ENCODE peak calls at places on chromosomes 4 and X, in six cellular contexts. E is dorsolateral prefrontal cortex, X is fibroblast of mammary gland, N is tibial nerve, T is Calu3, B is stomach. O is an unnamed sample.

GRCh38 chr4:8438743-8439142 is 1.8 kb downstream of the ACOX3 start:
- DNase-seq in T (no peak), N (no peak), B (no peak), E (no peak), X (no peak), O (no peak)

GRCh38 chr4:65007841-65008439 is 598.7 kb upstream of the TECRL start:
- DNase-seq in B (no peak), T (peak), E (no peak), N (no peak), X (peak), O (no peak)

GRCh38 chr4:189988892-189989431 is 38.1 kb downstream of the FRG2 start:
- DNase-seq in T (no peak), B (no peak), N (no peak), X (no peak), E (no peak), O (no peak)

GRCh38 chr4:114100288-114101031 is 121.0 kb upstream of the ARSJ start:
- DNase-seq in E (no peak), B (no peak), X (no peak), T (no peak), N (no peak), O (no peak)

GRCh38 chr4:98786866-98787265 is 128.5 kb upstream of the TSPAN5 start:
- DNase-seq in B (no peak), T (no peak), X (peak), E (no peak), N (no peak), O (no peak)

GRCh38 chr4:46254788-46255187 is 130.9 kb upstream of the GABRG1 start:
- DNase-seq in E (no peak), X (peak), T (no peak), N (no peak), B (no peak), O (no peak)

GRCh38 chr4:3611778-3612177 is 79.6 kb upstream of the LRPAP1 start:
- DNase-seq in T (no peak), X (no peak), E (no peak), B (no peak), N (no peak), O (peak)

GRCh38 chr4:24511371-24512063 is 72.8 kb downstream of the DHX15 start:
- DNase-seq in E (no peak), B (no peak), T (no peak), N (no peak), X (no peak), O (no peak)

GRCh38 chrX:87924619-87925018 is 407.0 kb downstream of the KLHL4 start:
- DNase-seq in X (no peak), B (no peak), N (no peak), T (no peak), E (no peak), O (no peak)

GRCh38 chrX:139933904-139934303 is 1.1 kb upstream of the ATP11C start:
- DNase-seq in X (no peak), B (peak), E (no peak), T (no peak), N (no peak), O (no peak)

GRCh38 chr4:78661923-78662521 is 110.5 kb downstream of the ANXA3 start:
- DNase-seq in B (no peak), E (no peak), T (no peak), X (peak), N (no peak), O (no peak)

GRCh38 chr4:88104902-88105610 is 53.4 kb downstream of the ABCG2 start:
- DNase-seq in B (no peak), E (no peak), X (peak), N (no peak), T (no peak), O (no peak)

GRCh38 chr4:25908491-25908901 is 5.5 kb upstream of the SMIM20 start:
- DNase-seq in N (no peak), E (peak), T (peak), X (peak), B (no peak), O (no peak)

GRCh38 chr4:98446499-98447375 is 185.6 kb downstream of the RAP1GDS1 start:
- DNase-seq in T (no peak), B (peak), N (no peak), E (no peak), X (peak), O (no peak)

GRCh38 chr4:92012899-92013867 is 290.6 kb upstream of the GRID2 start:
- DNase-seq in B (peak), N (no peak), E (no peak), X (no peak), T (no peak), O (no peak)

GRCh38 chrX:136336623-136337022 is 35.9 kb downstream of the ADGRG4 start:
- DNase-seq in E (no peak), X (peak), T (no peak), B (no peak), N (no peak), O (no peak)

GRCh38 chrX:30308263-30309138 is 689 bp downstream of the NR0B1 start:
- DNase-seq in T (no peak), B (no peak), X (peak), E (peak), N (no peak), O (no peak)

GRCh38 chr4:184684491-184685189 is 35.1 kb downstream of the PRIMPOL start:
- DNase-seq in N (no peak), E (no peak), B (peak), T (no peak), X (peak), O (no peak)

GRCh38 chr4:158282252-158282651 is 72.0 kb downstream of the TMEM144 start:
- DNase-seq in E (no peak), T (no peak), N (no peak), B (no peak), X (peak), O (no peak)

GRCh38 chr4:21678711-21679110 is 269.9 kb downstream of the KCNIP4 start:
- DNase-seq in N (no peak), X (no peak), E (no peak), T (no peak), B (no peak), O (no peak)

GRCh38 chrX:25009407-25009806 is 6.4 kb downstream of the ARX start:
- DNase-seq in X (no peak), B (no peak), N (no peak), T (no peak), E (no peak), O (no peak)

GRCh38 chrX:38249965-38250364 is 29.3 kb upstream of the SRPX start:
- DNase-seq in T (no peak), N (no peak), X (peak), E (no peak), B (no peak), O (no peak)

GRCh38 chr4:83387922-83388676 is 53.5 kb upstream of the HPSE start:
- DNase-seq in N (no peak), T (no peak), X (peak), B (no peak), E (no peak), O (no peak)
- TF ChIP-seq CTCF in N (no peak), T (no peak), X (no peak), B (no peak), E (no peak), O (no peak)

DNA sequence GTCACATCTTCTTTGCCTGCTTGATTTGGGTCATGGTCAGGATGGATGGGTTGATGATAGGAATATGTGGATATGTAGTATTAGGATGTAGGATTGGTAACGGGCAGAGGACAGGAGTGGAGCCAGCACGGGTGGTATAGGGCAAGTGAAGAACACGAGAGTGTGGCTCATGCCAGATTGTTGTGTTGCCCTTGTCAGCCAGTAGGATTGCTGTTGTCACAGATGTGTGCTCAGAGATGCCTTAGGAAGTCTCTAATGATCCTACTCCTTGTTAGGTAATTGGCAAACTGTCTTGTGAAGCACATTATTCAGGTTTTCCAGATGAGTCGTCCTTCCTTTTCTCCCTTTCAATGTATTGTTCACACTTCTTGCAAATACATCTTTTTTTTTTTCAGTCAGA is 5.5 kb downstream of the ATP10D start:
- DNase-seq in N (no peak), T (no peak), E (no peak), X (peak), B (no peak), O (no peak)
- TF ChIP-seq CTCF in N (peak), T (no peak), E (peak), X (peak), B (no peak), O (peak)

DNA sequence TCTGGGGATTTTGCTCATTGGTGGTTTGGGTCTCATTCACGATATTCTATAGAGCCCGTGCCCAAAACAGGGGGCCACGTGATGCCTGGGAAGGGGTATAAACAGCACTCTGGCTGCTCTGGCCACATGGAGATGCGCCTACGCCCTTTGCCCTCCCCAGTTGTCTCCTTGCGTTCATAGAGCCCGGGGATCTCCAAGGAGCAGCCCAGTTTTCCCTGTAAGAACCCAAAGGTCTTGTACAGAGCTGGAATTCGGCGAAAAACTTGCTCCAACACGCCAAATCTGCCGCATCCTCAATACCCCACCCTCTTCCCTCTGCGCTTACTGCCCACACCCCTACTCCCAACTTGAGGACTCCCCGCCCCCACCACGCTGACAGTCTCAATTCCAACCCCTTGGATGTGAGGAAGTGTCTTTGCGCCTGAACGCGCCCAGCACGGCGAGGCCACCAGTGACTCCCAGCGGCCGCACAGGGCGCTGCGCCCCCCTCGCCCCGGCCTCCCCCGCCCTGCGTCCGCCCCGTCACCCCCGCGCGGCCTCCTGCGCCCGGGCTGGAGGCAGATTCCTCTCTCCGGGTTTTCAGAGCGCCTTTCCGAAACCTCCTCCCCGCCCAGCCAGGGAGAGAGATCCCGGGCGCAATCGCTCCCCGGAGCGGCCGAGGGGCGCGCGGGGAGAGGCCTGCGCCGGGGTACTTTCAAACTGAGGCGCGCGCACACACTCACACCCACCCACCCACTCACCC is at the start of gene NHS:
- DNase-seq in N (peak), T (peak), B (peak), E (peak), X (peak), O (peak)
- TF ChIP-seq CTCF in N (peak), T (peak), B (peak), E (no peak), X (peak), O (peak)

GRCh38 chr4:95693594-95693993 is 144.8 kb upstream of the UNC5C start:
- DNase-seq in X (peak), E (no peak), N (no peak), T (peak), B (no peak), O (no peak)
- TF ChIP-seq CTCF in X (peak), E (no peak), N (no peak), T (no peak), B (no peak), O (peak)

DNA sequence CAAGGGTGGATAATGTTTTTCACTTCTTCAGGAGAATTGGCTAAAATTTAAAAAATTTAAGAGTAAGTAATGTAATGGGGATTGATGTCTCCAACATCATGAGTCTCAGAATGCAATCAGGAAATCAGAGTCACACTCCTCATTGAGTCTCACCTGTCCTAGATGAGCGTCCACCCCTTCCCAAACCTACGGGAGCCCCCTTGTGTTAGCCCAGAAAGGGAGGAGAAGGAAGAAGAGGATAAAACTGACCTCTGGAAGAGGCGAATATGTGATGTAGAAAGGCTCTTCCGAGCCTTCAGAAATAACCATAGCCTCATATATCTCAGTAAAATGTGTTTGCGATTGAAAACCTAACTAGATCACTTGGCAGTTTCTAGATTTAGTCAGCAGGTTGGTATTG is 157.1 kb downstream of the DCLK2 start:
- DNase-seq in B (no peak), E (no peak), N (no peak), T (no peak), X (no peak), O (no peak)
- TF ChIP-seq CTCF in B (no peak), E (no peak), N (no peak), T (no peak), X (no peak), O (no peak)

GRCh38 chr4:37132351-37132989 is 112.1 kb upstream of the NWD2 start:
- DNase-seq in B (no peak), X (no peak), N (no peak), T (no peak), E (no peak), O (no peak)
- TF ChIP-seq CTCF in B (no peak), X (no peak), N (no peak), T (no peak), E (no peak), O (peak)

DNA sequence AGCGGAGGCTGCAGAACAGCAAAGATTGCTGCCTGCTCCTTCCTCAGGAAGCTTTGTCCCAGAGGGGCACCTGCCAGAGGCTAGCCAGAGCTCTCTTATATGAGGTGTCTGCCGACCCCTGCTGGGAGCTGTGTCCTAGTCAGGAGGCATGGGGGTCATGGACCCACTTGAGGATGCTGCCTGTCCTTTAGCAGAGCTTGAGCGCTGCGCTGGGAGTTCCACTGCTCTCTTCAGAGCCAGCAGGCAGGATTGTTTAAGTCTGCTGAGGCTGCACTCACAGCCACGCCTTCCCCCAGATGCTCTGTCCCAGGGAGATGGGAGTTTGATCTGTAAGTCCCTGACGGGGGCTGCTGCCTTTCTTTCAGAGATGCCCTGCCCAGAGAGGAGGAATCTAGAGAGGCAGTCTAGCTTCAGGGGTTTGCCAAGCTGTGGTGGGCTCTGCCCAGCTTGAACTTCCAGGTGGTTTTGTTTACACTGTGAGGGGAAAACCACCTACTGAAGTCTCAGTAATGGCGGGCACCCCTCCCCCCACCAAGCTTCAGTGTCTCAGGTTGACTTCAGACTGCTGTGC is 10.9 kb downstream of the DCK start:
- DNase-seq in T (no peak), E (no peak), X (no peak), B (no peak), N (no peak), O (no peak)
- TF ChIP-seq CTCF in T (no peak), E (no peak), X (no peak), B (no peak), N (no peak), O (no peak)

GRCh38 chr4:66556651-66557278 is 886.5 kb upstream of the EPHA5 start:
- DNase-seq in N (no peak), E (no peak), X (no peak), T (no peak), B (no peak), O (no peak)
- TF ChIP-seq CTCF in N (no peak), E (no peak), X (no peak), T (no peak), B (no peak), O (no peak)

GRCh38 chr4:5890063-5890727 is 2.7 kb downstream of the CRMP1 start:
- DNase-seq in B (no peak), N (no peak), T (no peak), X (no peak), E (peak), O (no peak)
- TF ChIP-seq CTCF in B (no peak), N (no peak), T (no peak), X (no peak), E (no peak), O (no peak)

O was measured in type B pancreatic cell.